ENCODE peak calls at places on chromosome 9, in five cellular contexts. X is CD4-positive, alpha-beta memory T cell; U is neural progenitor cell; W is thoracic aorta; N is body of pancreas. P is an unnamed sample. For H3K4me1, the result is how much of the 10 kb centered on the place peaks cover.

GRCh38 chr9:69157751-69158466 is 16.2 kb upstream of the TJP2 start:
- DNase-seq in X (no peak), U (no peak), W (no peak), N (peak), P (no peak)

GRCh38 chr9:78074385-78075291 is 43.0 kb upstream of the GNAQ start:
- DNase-seq in X (peak), U (no peak), W (no peak), N (no peak), P (no peak)

GRCh38 chr9:131274674-131275331 is 1.5 kb downstream of the FAM78A start:
- DNase-seq in X (no peak), U (no peak), W (no peak), N (no peak), P (no peak)

GRCh38 chr9:18905883-18906649 is 126.9 kb downstream of the SAXO1 start:
- DNase-seq in X (no peak), U (no peak), W (no peak), N (no peak), P (no peak)

GRCh38 chr9:130845901-130846381 is 10.9 kb downstream of the ABL1 start:
- DNase-seq in X (no peak), U (peak), W (no peak), N (no peak), P (no peak)

GRCh38 chr9:114338187-114338586 is 8.5 kb downstream of the ORM2 start:
- DNase-seq in X (no peak), U (no peak), W (no peak), N (no peak), P (no peak)

GRCh38 chr9:136047076-136047774 is 47.9 kb downstream of the NACC2 start:
- DNase-seq in X (no peak), U (no peak), W (no peak), N (no peak), P (peak)

GRCh38 chr9:91740713-91741112 is 209.3 kb downstream of the ROR2 start:
- DNase-seq in X (no peak), U (no peak), W (no peak), N (peak), P (peak)

GRCh38 chr9:126451316-126451885 is 124.8 kb downstream of the MVB12B start:
- DNase-seq in X (no peak), U (no peak), W (no peak), N (no peak), P (no peak)
- H3K4me1 ChIP-seq in X (under half), U (under half), W (under half), N (under half), P (under half)

GRCh38 chr9:94909965-94910730 is 183.6 kb downstream of the AOPEP start:
- DNase-seq in X (no peak), U (no peak), W (no peak), N (no peak), P (peak)

GRCh38 chr9:94909250-94909894 is 182.9 kb downstream of the AOPEP start:
- DNase-seq in X (no peak), U (no peak), W (no peak), N (no peak), P (peak)

GRCh38 chr9:94907246-94907936 is 180.9 kb downstream of the AOPEP start:
- DNase-seq in X (no peak), U (no peak), W (no peak), N (peak), P (no peak)

GRCh38 chr9:94908041-94908563 is 181.6 kb downstream of the AOPEP start:
- DNase-seq in X (no peak), U (no peak), W (no peak), N (no peak), P (no peak)

GRCh38 chr9:94908583-94909249 is 182.2 kb downstream of the AOPEP start:
- DNase-seq in X (no peak), U (no peak), W (no peak), N (peak), P (peak)
- H3K4me3 ChIP-seq in X (no peak), U (no peak), W (peak), N (no peak), P (no peak)

GRCh38 chr9:129138476-129139232 is 27.4 kb downstream of the PTPA start:
- DNase-seq in X (no peak), U (no peak), W (no peak), N (peak), P (peak)
- H3K4me1 ChIP-seq in X (under half), U (under half), W (half or more), N (half or more), P (under half)

DNA sequence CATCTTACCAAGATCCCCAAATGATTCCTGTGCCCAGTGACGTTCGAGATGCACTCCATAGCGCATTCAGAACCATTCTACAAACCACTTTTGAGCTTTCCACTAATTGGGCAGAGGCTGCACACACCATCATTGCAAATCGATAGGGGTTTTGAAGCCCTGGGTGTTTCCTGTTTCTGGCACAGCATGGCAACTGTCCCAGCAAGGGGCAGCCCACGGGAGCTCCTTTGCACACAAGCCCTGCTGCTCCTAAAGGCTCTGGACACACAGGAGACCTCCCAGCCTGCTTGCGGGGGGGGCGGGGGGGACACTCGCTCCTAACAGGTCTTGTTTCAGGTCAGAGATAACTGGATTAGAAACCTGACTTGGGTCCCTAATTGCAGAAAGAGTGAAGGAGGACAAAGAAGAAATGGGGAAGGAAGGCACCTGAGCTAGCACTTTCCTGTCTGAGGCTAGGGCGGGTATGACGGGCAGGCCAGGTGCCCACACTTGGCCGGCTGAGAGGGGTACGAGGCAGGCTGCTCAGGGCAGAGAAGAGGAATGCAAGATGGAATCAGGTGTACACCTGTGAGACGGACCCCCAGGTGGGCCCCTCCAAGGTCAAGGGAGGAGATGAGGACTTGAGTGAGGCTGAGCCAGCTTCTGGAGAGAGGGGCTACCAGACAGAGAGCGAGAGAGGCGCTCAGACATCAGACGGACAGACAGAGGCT is 828 bp downstream of the FBP1 start:
- DNase-seq in X (no peak), U (no peak), W (no peak), N (peak), P (no peak)
- H3K4me3 ChIP-seq in X (no peak), U (peak), W (peak), N (peak), P (peak)

DNA sequence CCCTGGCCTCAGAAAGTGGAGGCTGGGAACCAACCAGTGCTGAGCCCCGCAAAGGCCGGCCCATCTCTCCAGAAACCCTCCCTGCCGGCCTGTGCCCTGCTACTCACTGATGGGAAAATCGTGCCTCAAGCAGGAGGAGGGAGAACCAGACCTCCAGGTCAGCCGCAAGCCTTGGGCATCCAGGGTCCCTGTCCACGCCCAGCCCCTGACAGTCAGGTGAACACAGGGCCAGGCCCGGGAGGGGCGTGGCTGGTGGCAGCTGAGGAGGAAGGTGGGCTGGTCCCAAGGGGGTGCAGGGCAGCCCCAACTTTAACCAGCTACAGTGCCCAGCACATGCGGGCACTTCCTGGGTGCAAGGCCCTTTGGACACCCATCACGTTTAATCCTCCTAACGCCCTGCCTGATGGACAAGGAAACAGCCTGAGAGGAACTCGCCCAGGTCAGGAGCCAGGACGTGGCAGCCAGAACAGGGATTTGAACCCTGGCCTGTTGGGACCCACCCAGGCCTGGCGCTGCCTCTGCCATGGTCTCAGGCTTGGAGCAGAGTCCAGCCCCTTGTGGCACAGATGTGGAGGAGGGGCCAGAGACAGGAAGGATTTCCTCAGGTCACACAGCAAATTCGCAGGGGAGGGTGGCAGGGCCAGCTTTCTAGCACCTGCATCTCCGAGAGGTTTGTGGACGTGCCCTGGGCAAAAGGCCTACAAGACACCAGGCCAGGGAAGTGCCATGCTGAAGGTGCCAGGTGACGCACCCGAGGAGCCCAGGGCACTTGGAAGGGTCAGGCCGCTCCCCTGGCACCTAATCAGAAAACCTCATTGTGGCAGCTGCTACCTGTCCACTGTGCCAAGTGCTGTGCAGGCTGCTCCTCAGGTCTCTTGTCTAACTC is 4.5 kb downstream of the RALGDS start:
- DNase-seq in X (peak), U (no peak), W (no peak), N (no peak), P (no peak)
- H3K4me1 ChIP-seq in X (half or more), U (under half), W (under half), N (half or more), P (under half)

DNA sequence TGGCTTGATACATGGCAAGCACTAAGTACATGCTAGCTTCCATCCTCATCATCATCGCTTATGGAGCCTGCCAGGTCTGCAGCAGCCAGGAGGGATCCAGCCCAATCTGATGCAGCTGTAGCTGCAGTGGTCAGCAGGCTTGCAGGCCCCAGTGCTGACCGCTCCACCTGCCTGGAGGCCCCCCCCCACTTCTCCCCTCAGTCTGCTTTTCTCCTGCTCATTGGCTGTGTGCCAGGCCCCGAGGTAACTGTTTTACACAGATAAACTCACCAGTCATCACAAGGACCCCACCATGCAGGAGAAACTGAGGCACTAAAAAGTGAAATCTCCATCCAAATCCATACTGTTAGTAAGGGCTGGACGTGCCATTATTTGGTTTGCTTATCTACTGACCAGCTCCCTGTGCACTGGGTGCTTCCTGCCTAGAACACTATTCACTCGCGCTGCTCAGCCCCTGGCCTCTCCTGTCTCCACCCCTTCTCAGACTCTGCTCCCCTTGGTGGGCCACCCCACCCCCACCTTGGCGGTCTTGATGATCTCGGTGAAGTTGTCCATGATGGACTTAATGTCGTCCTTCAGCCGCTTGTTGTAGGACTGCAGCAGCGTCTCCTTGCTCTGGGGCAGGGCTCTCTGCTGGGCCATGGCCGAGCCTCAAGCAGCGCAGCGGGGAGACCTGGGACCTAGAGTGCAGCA is 1.8 kb downstream of the MED22 start:
- DNase-seq in X (peak), U (no peak), W (no peak), N (no peak), P (no peak)
- H3K4me3 ChIP-seq in X (no peak), U (peak), W (peak), N (no peak), P (peak)

DNA sequence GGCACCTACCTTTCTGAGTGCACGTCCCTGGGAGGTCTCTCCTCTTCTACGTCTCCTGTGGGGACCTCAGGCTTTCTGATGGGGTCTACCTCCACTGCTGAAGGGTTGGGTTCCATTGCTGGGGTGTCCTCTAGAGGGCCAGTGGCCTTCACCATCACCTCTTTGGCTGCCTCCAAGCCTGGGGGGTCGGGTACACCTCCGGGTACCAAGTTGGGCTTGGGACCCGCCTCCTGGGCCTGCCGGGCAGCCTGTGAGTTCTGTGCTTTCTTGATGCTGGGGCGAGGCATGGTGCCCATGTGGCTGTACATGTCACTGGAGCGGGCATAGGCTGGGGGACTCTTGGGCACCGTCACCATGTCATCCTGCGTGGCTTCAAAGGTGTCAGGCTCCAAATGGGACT is 4.5 kb downstream of the SH2D3C start:
- DNase-seq in X (no peak), U (no peak), W (no peak), N (no peak), P (no peak)
- H3K4me1 ChIP-seq in X (half or more), U (under half), W (under half), N (under half), P (under half)